ENCODE peak calls at places on chromosomes 16 and 17, in seven cellular contexts. One of them, this sample, is unnamed.

GRCh38 chr16:76232704-76233103 is 44.5 kb upstream of the CNTNAP4 start:
- DNase-seq in stomach: no peak
- DNase-seq in COR-L47: no peak
- DNase-seq in CD8-positive, alpha-beta T cell: no peak
- DNase-seq in T follicular helper cell: no peak
- DNase-seq in GM23248: no peak
- DNase-seq in AG10803: no peak
- DNase-seq in this sample: no peak

GRCh38 chr16:50046853-50047252 is 18.9 kb upstream of the HEATR3 start:
- DNase-seq in AG10803: no peak
- DNase-seq in CD8-positive, alpha-beta T cell: no peak
- DNase-seq in stomach: no peak
- DNase-seq in T follicular helper cell: no peak
- DNase-seq in GM23248: no peak
- DNase-seq in COR-L47: no peak
- DNase-seq in this sample: no peak

GRCh38 chr16:67278773-67279295 is 498 bp upstream of the PLEKHG4 start:
- DNase-seq in COR-L47: peak
- DNase-seq in CD8-positive, alpha-beta T cell: peak
- DNase-seq in AG10803: no peak
- DNase-seq in T follicular helper cell: peak
- DNase-seq in GM23248: peak
- DNase-seq in stomach: no peak
- DNase-seq in this sample: peak

GRCh38 chr16:27374794-27375499 is 27.0 kb upstream of the IL21R start:
- DNase-seq in COR-L47: peak
- DNase-seq in T follicular helper cell: peak
- DNase-seq in GM23248: peak
- DNase-seq in AG10803: peak
- DNase-seq in stomach: peak
- DNase-seq in CD8-positive, alpha-beta T cell: no peak
- DNase-seq in this sample: peak

GRCh38 chr17:17826340-17826708 is 10.5 kb downstream of the SREBF1 start:
- DNase-seq in stomach: no peak
- DNase-seq in T follicular helper cell: no peak
- DNase-seq in COR-L47: no peak
- DNase-seq in CD8-positive, alpha-beta T cell: no peak
- DNase-seq in AG10803: no peak
- DNase-seq in GM23248: no peak
- DNase-seq in this sample: peak

GRCh38 chr16:56909484-56910113 is 22.3 kb upstream of the HERPUD1 start:
- DNase-seq in CD8-positive, alpha-beta T cell: no peak
- DNase-seq in stomach: no peak
- DNase-seq in T follicular helper cell: no peak
- DNase-seq in GM23248: no peak
- DNase-seq in AG10803: peak
- DNase-seq in COR-L47: no peak
- DNase-seq in this sample: no peak

GRCh38 chr17:49218941-49219913 is 8.7 kb downstream of the ABI3 start:
- DNase-seq in AG10803: no peak
- DNase-seq in stomach: peak
- DNase-seq in COR-L47: no peak
- DNase-seq in T follicular helper cell: no peak
- DNase-seq in CD8-positive, alpha-beta T cell: no peak
- DNase-seq in GM23248: no peak
- DNase-seq in this sample: peak

GRCh38 chr17:37759014-37759637 is 14.3 kb upstream of the HNF1B start:
- DNase-seq in T follicular helper cell: no peak
- DNase-seq in CD8-positive, alpha-beta T cell: no peak
- DNase-seq in COR-L47: no peak
- DNase-seq in stomach: no peak
- DNase-seq in GM23248: no peak
- DNase-seq in AG10803: no peak
- DNase-seq in this sample: no peak

GRCh38 chr16:85275533-85276249 is 163.4 kb upstream of the CIBAR2 start:
- DNase-seq in COR-L47: peak
- DNase-seq in T follicular helper cell: peak
- DNase-seq in CD8-positive, alpha-beta T cell: peak
- DNase-seq in stomach: peak
- DNase-seq in AG10803: peak
- DNase-seq in GM23248: peak
- DNase-seq in this sample: peak

GRCh38 chr16:46972429-46972970 is 974 bp downstream of the DNAJA2 start:
- DNase-seq in GM23248: peak
- DNase-seq in COR-L47: peak
- DNase-seq in T follicular helper cell: no peak
- DNase-seq in stomach: no peak
- DNase-seq in AG10803: peak
- DNase-seq in CD8-positive, alpha-beta T cell: peak
- DNase-seq in this sample: no peak

GRCh38 chr16:57632568-57632967 is 4.1 kb downstream of the ADGRG1 start:
- DNase-seq in COR-L47: no peak
- DNase-seq in AG10803: no peak
- DNase-seq in stomach: no peak
- DNase-seq in T follicular helper cell: no peak
- DNase-seq in CD8-positive, alpha-beta T cell: no peak
- DNase-seq in GM23248: no peak
- DNase-seq in this sample: no peak

GRCh38 chr16:13403326-13403725 is 501.9 kb downstream of the SHISA9 start:
- DNase-seq in T follicular helper cell: no peak
- DNase-seq in AG10803: no peak
- DNase-seq in stomach: no peak
- DNase-seq in CD8-positive, alpha-beta T cell: no peak
- DNase-seq in GM23248: no peak
- DNase-seq in COR-L47: no peak
- DNase-seq in this sample: no peak

GRCh38 chr17:38732376-38733314 is 2.5 kb downstream of the CISD3 start:
- DNase-seq in T follicular helper cell: no peak
- DNase-seq in AG10803: no peak
- DNase-seq in stomach: peak
- DNase-seq in COR-L47: no peak
- DNase-seq in GM23248: no peak
- DNase-seq in CD8-positive, alpha-beta T cell: no peak
- DNase-seq in this sample: no peak

GRCh38 chr17:75693500-75694481 is 26.7 kb downstream of the SAP30BP start:
- DNase-seq in COR-L47: no peak
- DNase-seq in CD8-positive, alpha-beta T cell: no peak
- DNase-seq in GM23248: peak
- DNase-seq in AG10803: peak
- DNase-seq in T follicular helper cell: no peak
- DNase-seq in stomach: no peak
- DNase-seq in this sample: no peak

GRCh38 chr17:53796642-53797041 is 26.1 kb upstream of the KIF2B start:
- DNase-seq in CD8-positive, alpha-beta T cell: no peak
- DNase-seq in stomach: no peak
- DNase-seq in AG10803: no peak
- DNase-seq in COR-L47: no peak
- DNase-seq in GM23248: no peak
- DNase-seq in T follicular helper cell: no peak
- DNase-seq in this sample: no peak

GRCh38 chr16:54340531-54340930 is 53.9 kb upstream of the IRX3 start:
- DNase-seq in T follicular helper cell: no peak
- DNase-seq in stomach: no peak
- DNase-seq in GM23248: no peak
- DNase-seq in CD8-positive, alpha-beta T cell: no peak
- DNase-seq in COR-L47: no peak
- DNase-seq in AG10803: no peak
- DNase-seq in this sample: no peak

GRCh38 chr16:25868966-25869365 is 177.2 kb downstream of the HS3ST4 start:
- DNase-seq in GM23248: no peak
- DNase-seq in COR-L47: no peak
- DNase-seq in stomach: no peak
- DNase-seq in AG10803: no peak
- DNase-seq in CD8-positive, alpha-beta T cell: no peak
- DNase-seq in T follicular helper cell: no peak
- DNase-seq in this sample: no peak

GRCh38 chr16:86396918-86397317 is 113.4 kb upstream of the FOXF1 start:
- DNase-seq in GM23248: peak
- DNase-seq in AG10803: peak
- DNase-seq in stomach: no peak
- DNase-seq in CD8-positive, alpha-beta T cell: no peak
- DNase-seq in T follicular helper cell: no peak
- DNase-seq in COR-L47: no peak
- DNase-seq in this sample: no peak

GRCh38 chr17:34006126-34006525 is 249.0 kb upstream of the CCL2 start:
- DNase-seq in AG10803: no peak
- DNase-seq in GM23248: no peak
- DNase-seq in T follicular helper cell: no peak
- DNase-seq in CD8-positive, alpha-beta T cell: no peak
- DNase-seq in COR-L47: no peak
- DNase-seq in stomach: no peak
- DNase-seq in this sample: no peak

GRCh38 chr16:22198547-22199293 is 7.4 kb upstream of the EEF2K start:
- DNase-seq in stomach: no peak
- DNase-seq in CD8-positive, alpha-beta T cell: no peak
- DNase-seq in GM23248: peak
- DNase-seq in AG10803: peak
- DNase-seq in COR-L47: no peak
- DNase-seq in T follicular helper cell: no peak
- DNase-seq in this sample: no peak

GRCh38 chr17:82935944-82936767 is 96.3 kb upstream of the ZNF750 start:
- DNase-seq in AG10803: no peak
- DNase-seq in COR-L47: no peak
- DNase-seq in GM23248: no peak
- DNase-seq in stomach: peak
- DNase-seq in T follicular helper cell: no peak
- DNase-seq in CD8-positive, alpha-beta T cell: no peak
- DNase-seq in this sample: no peak

GRCh38 chr17:57806083-57806830 is 43.6 kb downstream of the MRPS23 start:
- DNase-seq in stomach: no peak
- DNase-seq in AG10803: no peak
- DNase-seq in CD8-positive, alpha-beta T cell: no peak
- DNase-seq in GM23248: no peak
- DNase-seq in T follicular helper cell: no peak
- DNase-seq in COR-L47: peak
- DNase-seq in this sample: no peak

GRCh38 chr17:77213778-77214132 is 73.0 kb downstream of the SEC14L1 start:
- DNase-seq in T follicular helper cell: no peak
- DNase-seq in CD8-positive, alpha-beta T cell: no peak
- DNase-seq in GM23248: no peak
- DNase-seq in stomach: no peak
- DNase-seq in AG10803: no peak
- DNase-seq in COR-L47: no peak
- DNase-seq in this sample: no peak

GRCh38 chr17:79795795-79796569 is 895 bp downstream of the CBX8 start:
- DNase-seq in GM23248: no peak
- DNase-seq in stomach: no peak
- DNase-seq in AG10803: no peak
- DNase-seq in CD8-positive, alpha-beta T cell: no peak
- DNase-seq in COR-L47: no peak
- DNase-seq in T follicular helper cell: no peak
- DNase-seq in this sample: no peak

GRCh38 chr17:19304209-19304608 is 58.3 kb downstream of the B9D1 start:
- DNase-seq in AG10803: peak
- DNase-seq in T follicular helper cell: no peak
- DNase-seq in GM23248: peak
- DNase-seq in COR-L47: no peak
- DNase-seq in CD8-positive, alpha-beta T cell: no peak
- DNase-seq in stomach: peak
- DNase-seq in this sample: no peak

GRCh38 chr16:8370374-8371015 is 219.8 kb downstream of the TMEM114 start:
- DNase-seq in COR-L47: no peak
- DNase-seq in stomach: no peak
- DNase-seq in CD8-positive, alpha-beta T cell: no peak
- DNase-seq in AG10803: no peak
- DNase-seq in T follicular helper cell: no peak
- DNase-seq in GM23248: peak
- DNase-seq in this sample: no peak

GRCh38 chr17:13592427-13592826 is 9.3 kb downstream of the HS3ST3A1 start:
- DNase-seq in T follicular helper cell: no peak
- DNase-seq in COR-L47: no peak
- DNase-seq in AG10803: no peak
- DNase-seq in GM23248: no peak
- DNase-seq in CD8-positive, alpha-beta T cell: no peak
- DNase-seq in stomach: no peak
- DNase-seq in this sample: no peak

GRCh38 chr16:80719573-80719972 is 84.8 kb downstream of the CDYL2 start:
- DNase-seq in stomach: no peak
- DNase-seq in GM23248: no peak
- DNase-seq in COR-L47: no peak
- DNase-seq in AG10803: no peak
- DNase-seq in T follicular helper cell: no peak
- DNase-seq in CD8-positive, alpha-beta T cell: peak
- DNase-seq in this sample: no peak

GRCh38 chr17:76027159-76027839 is at the start of gene EVPL:
- DNase-seq in GM23248: no peak
- DNase-seq in AG10803: no peak
- DNase-seq in stomach: peak
- DNase-seq in T follicular helper cell: no peak
- DNase-seq in CD8-positive, alpha-beta T cell: no peak
- DNase-seq in COR-L47: no peak
- DNase-seq in this sample: no peak

GRCh38 chr17:48759288-48759687 is 30.7 kb upstream of the HOXB13 start:
- DNase-seq in COR-L47: no peak
- DNase-seq in GM23248: no peak
- DNase-seq in AG10803: no peak
- DNase-seq in T follicular helper cell: no peak
- DNase-seq in stomach: no peak
- DNase-seq in CD8-positive, alpha-beta T cell: no peak
- DNase-seq in this sample: no peak

GRCh38 chr16:55444754-55445485 is 34.1 kb upstream of the MMP2 start:
- DNase-seq in GM23248: no peak
- DNase-seq in CD8-positive, alpha-beta T cell: no peak
- DNase-seq in COR-L47: no peak
- DNase-seq in T follicular helper cell: no peak
- DNase-seq in AG10803: no peak
- DNase-seq in stomach: no peak
- DNase-seq in this sample: no peak

GRCh38 chr17:44672479-44673093 is 16.3 kb downstream of the MEIOC start:
- DNase-seq in AG10803: peak
- DNase-seq in COR-L47: no peak
- DNase-seq in stomach: no peak
- DNase-seq in GM23248: peak
- DNase-seq in CD8-positive, alpha-beta T cell: no peak
- DNase-seq in T follicular helper cell: no peak
- DNase-seq in this sample: no peak

GRCh38 chr17:1649844-1650409 is at the start of gene RILP:
- DNase-seq in CD8-positive, alpha-beta T cell: no peak
- DNase-seq in T follicular helper cell: no peak
- DNase-seq in GM23248: peak
- DNase-seq in stomach: peak
- DNase-seq in COR-L47: no peak
- DNase-seq in AG10803: peak
- DNase-seq in this sample: no peak

GRCh38 chr17:41539979-41540701 is 12.0 kb upstream of the KRT19 start:
- DNase-seq in AG10803: no peak
- DNase-seq in stomach: no peak
- DNase-seq in GM23248: no peak
- DNase-seq in COR-L47: peak
- DNase-seq in T follicular helper cell: no peak
- DNase-seq in CD8-positive, alpha-beta T cell: no peak
- DNase-seq in this sample: no peak

GRCh38 chr17:36059455-36059854 is 4.6 kb upstream of the CCL18 start:
- DNase-seq in CD8-positive, alpha-beta T cell: no peak
- DNase-seq in T follicular helper cell: no peak
- DNase-seq in COR-L47: no peak
- DNase-seq in GM23248: no peak
- DNase-seq in stomach: no peak
- DNase-seq in AG10803: no peak
- DNase-seq in this sample: no peak

This sample was measured in stimulated activated naive CD4-positive, alpha-beta T cell.